ENCODE peak calls at places on chromosomes 6 and 20, in five cellular contexts. V, C, R, O and E are unnamed samples.

GRCh38 chr6:26207248-26207801 is 120.1 kb downstream of the HFE start:
- DNase-seq in V (no peak), C (no peak), R (no peak), O (no peak), E (no peak)

GRCh38 chr6:35967059-35967769 is 46.3 kb upstream of the SRPK1 start:
- DNase-seq in V (no peak), C (no peak), R (no peak), O (no peak), E (no peak)

GRCh38 chr20:46512943-46513844 is at the start of gene ZNF334:
- DNase-seq in V (peak), C (no peak), R (no peak), O (peak), E (peak)

GRCh38 chr20:20136313-20136712 is 84.0 kb downstream of the CFAP61 start:
- DNase-seq in V (no peak), C (no peak), R (no peak), O (no peak), E (no peak)

GRCh38 chr20:24998631-24999445 is 6.3 kb upstream of the APMAP start:
- DNase-seq in V (no peak), C (no peak), R (no peak), O (no peak), E (no peak)

GRCh38 chr6:38612386-38612965 is 27.3 kb downstream of the BTBD9 start:
- DNase-seq in V (no peak), C (no peak), R (no peak), O (no peak), E (no peak)

GRCh38 chr6:163748886-163749285 is 334.4 kb downstream of the QKI start:
- DNase-seq in V (no peak), C (no peak), R (no peak), O (no peak), E (no peak)

GRCh38 chr20:44714701-44715494 is at the start of gene CCN5:
- DNase-seq in V (no peak), C (no peak), R (peak), O (peak), E (peak)

GRCh38 chr6:116008470-116009229 is 52.0 kb downstream of the FRK start:
- DNase-seq in V (no peak), C (no peak), R (no peak), O (peak), E (no peak)

GRCh38 chr20:25012616-25013189 is 20.2 kb upstream of the APMAP start:
- DNase-seq in V (no peak), C (no peak), R (no peak), O (no peak), E (no peak)

GRCh38 chr20:45290677-45291355 is 15.8 kb upstream of the RBPJL start:
- DNase-seq in V (peak), C (peak), R (no peak), O (peak), E (peak)

GRCh38 chr6:154466139-154466538 is 44.3 kb downstream of the CNKSR3 start:
- DNase-seq in V (no peak), C (no peak), R (no peak), O (no peak), E (no peak)

GRCh38 chr6:30800876-30801275 is 56.5 kb upstream of the IER3 start:
- DNase-seq in V (no peak), C (no peak), R (no peak), O (no peak), E (no peak)

GRCh38 chr20:45323731-45324130 is 15.6 kb upstream of the MATN4 start:
- DNase-seq in V (no peak), C (no peak), R (no peak), O (no peak), E (no peak)

GRCh38 chr20:38108438-38109024 is 56.5 kb downstream of the TGM2 start:
- DNase-seq in V (no peak), C (no peak), R (no peak), O (no peak), E (no peak)

GRCh38 chr6:7257521-7258230 is 55.3 kb downstream of the SSR1 start:
- DNase-seq in V (no peak), C (no peak), R (no peak), O (no peak), E (no peak)

GRCh38 chr6:57089265-57089664 is 723 bp upstream of the ZNF451 start:
- DNase-seq in V (no peak), C (no peak), R (no peak), O (no peak), E (no peak)

GRCh38 chr6:73604461-73604860 is 49.3 kb downstream of the SLC17A5 start:
- DNase-seq in V (no peak), C (no peak), R (no peak), O (no peak), E (no peak)

GRCh38 chr6:72954736-72955135 is 270.6 kb downstream of the KHDC1L start:
- DNase-seq in V (no peak), C (no peak), R (no peak), O (peak), E (no peak)

GRCh38 chr20:62581806-62582205 is 60.5 kb upstream of the SLCO4A1 start:
- DNase-seq in V (no peak), C (no peak), R (no peak), O (no peak), E (no peak)

GRCh38 chr20:44552950-44553908 is 29.1 kb upstream of the PKIG start:
- DNase-seq in V (no peak), C (no peak), R (no peak), O (peak), E (peak)

GRCh38 chr6:125884656-125885055 is 71.9 kb upstream of the HINT3 start:
- DNase-seq in V (no peak), C (no peak), R (no peak), O (no peak), E (no peak)

GRCh38 chr20:3237011-3237957 is 1.7 kb downstream of the SLC4A11 start:
- DNase-seq in V (no peak), C (no peak), R (no peak), O (no peak), E (peak)

GRCh38 chr6:134379086-134379485 is 61.2 kb upstream of the SGK1 start:
- DNase-seq in V (peak), C (no peak), R (no peak), O (no peak), E (peak)

GRCh38 chr20:1633535-1633934 is 13.7 kb upstream of the SIRPB1 start:
- DNase-seq in V (no peak), C (no peak), R (no peak), O (no peak), E (peak)

GRCh38 chr6:158002249-158002950 is 20.7 kb downstream of the SYNJ2 start:
- DNase-seq in V (no peak), C (no peak), R (peak), O (no peak), E (peak)

GRCh38 chr6:104166055-104166668 is 693.6 kb downstream of the HACE1 start:
- DNase-seq in V (no peak), C (no peak), R (no peak), O (no peak), E (no peak)

GRCh38 chr6:26006086-26006939 is 43.7 kb downstream of the TRIM38 start:
- DNase-seq in V (no peak), C (no peak), R (no peak), O (no peak), E (no peak)

GRCh38 chr6:47044418-47044817 is 2.3 kb upstream of the ADGRF1 start:
- DNase-seq in V (no peak), C (no peak), R (no peak), O (no peak), E (peak)

GRCh38 chr6:125989631-125990030 is 3.3 kb downstream of the TRMT11 start:
- DNase-seq in V (no peak), C (no peak), R (no peak), O (no peak), E (no peak)

GRCh38 chr6:88472731-88473130 is 306.6 kb upstream of the CNR1 start:
- DNase-seq in V (no peak), C (no peak), R (no peak), O (no peak), E (no peak)

GRCh38 chr6:139017227-139017626 is 11.3 kb upstream of the ABRACL start:
- DNase-seq in V (no peak), C (no peak), R (no peak), O (peak), E (no peak)

GRCh38 chr20:48066256-48066655 is 281.0 kb upstream of the SULF2 start:
- DNase-seq in V (no peak), C (no peak), R (no peak), O (no peak), E (peak)

GRCh38 chr6:133989525-133989924 is 36.5 kb downstream of the TBPL1 start:
- DNase-seq in V (no peak), C (no peak), R (no peak), O (no peak), E (no peak)

GRCh38 chr6:71387179-71387578 is 98.6 kb downstream of the OGFRL1 start:
- DNase-seq in V (no peak), C (no peak), R (no peak), O (no peak), E (no peak)

GRCh38 chr6:89776583-89777233 is 42.9 kb downstream of the MDN1 start:
- DNase-seq in V (no peak), C (no peak), R (no peak), O (no peak), E (no peak)